ENCODE peak calls at places on chromosomes 5 and 9, in eight cellular contexts. D is aorta, P is AG09309, V is uterus, N is heart right ventricle, R is hepatocyte, S is neuronal stem cell, E is cardiac fibroblast. A is an unnamed sample.

GRCh38 chr9:82020341-82020740 is 31.8 kb downstream of the SPATA31D1 start:
- DNase-seq in P (no peak), N (no peak), E (peak; percentile 2), V (no peak), D (no peak), R (no peak), S (no peak), A (no peak)

GRCh38 chr9:133873006-133873780 is 118.9 kb downstream of the VAV2 start:
- DNase-seq in N (no peak), P (no peak), V (no peak), D (no peak), E (no peak), S (no peak), R (no peak), A (no peak)

GRCh38 chr9:100670719-100671118 is 92.8 kb downstream of the CAVIN4 start:
- DNase-seq in D (no peak), E (no peak), V (no peak), P (no peak), R (no peak), N (no peak), S (no peak), A (no peak)

GRCh38 chr9:135960328-135961276 is 571 bp downstream of the UBAC1 start:
- DNase-seq in E (peak; percentile 17), D (peak; percentile 67), R (peak; percentile 62), P (no peak), V (peak; percentile 31), N (no peak), S (no peak), A (peak; percentile 75)

GRCh38 chr5:43840424-43841232 is 237.6 kb downstream of the NNT start:
- DNase-seq in E (peak; percentile 22), P (no peak), R (no peak), S (no peak), V (no peak), D (no peak), N (peak; percentile 9), A (no peak)

GRCh38 chr5:151164687-151165392 is 7.3 kb upstream of the ANXA6 start:
- DNase-seq in V (peak; percentile 82), N (peak; percentile 61), E (peak; percentile 87), R (peak; percentile 84), D (peak; percentile 72), S (peak; percentile 72), P (no peak), A (peak; percentile 76)

GRCh38 chr9:136059321-136059791 is 35.7 kb downstream of the NACC2 start:
- DNase-seq in N (no peak), S (no peak), D (peak; percentile 50), V (no peak), R (peak; percentile 11), E (no peak), P (no peak), A (no peak)

GRCh38 chr9:81162361-81162760 is 527.0 kb downstream of the TLE1 start:
- DNase-seq in D (no peak), E (no peak), R (no peak), V (no peak), P (no peak), N (no peak), S (no peak), A (no peak)

GRCh38 chr5:151684690-151685361 is 1.9 kb downstream of the SPARC start:
- DNase-seq in V (peak; percentile 77), N (no peak), S (peak; percentile 86), R (peak; percentile 94), D (peak; percentile 77), P (peak; percentile 96), E (peak; percentile 96), A (no peak)

GRCh38 chr5:149246906-149247305 is 24.8 kb upstream of the AFAP1L1 start:
- DNase-seq in N (no peak), E (no peak), R (no peak), P (no peak), S (no peak), D (no peak), V (no peak), A (no peak)

GRCh38 chr9:97557606-97558095 is 56.2 kb downstream of the TMOD1 start:
- DNase-seq in P (no peak), R (peak; percentile 25), N (peak; percentile 69), D (peak; percentile 86), E (peak; percentile 10), S (no peak), V (peak; percentile 82), A (peak; percentile 49)

GRCh38 chr9:114668146-114668545 is 10.5 kb upstream of the TEX53 start:
- DNase-seq in R (no peak), S (no peak), D (no peak), P (no peak), V (no peak), N (no peak), E (no peak), A (no peak)

DNA sequence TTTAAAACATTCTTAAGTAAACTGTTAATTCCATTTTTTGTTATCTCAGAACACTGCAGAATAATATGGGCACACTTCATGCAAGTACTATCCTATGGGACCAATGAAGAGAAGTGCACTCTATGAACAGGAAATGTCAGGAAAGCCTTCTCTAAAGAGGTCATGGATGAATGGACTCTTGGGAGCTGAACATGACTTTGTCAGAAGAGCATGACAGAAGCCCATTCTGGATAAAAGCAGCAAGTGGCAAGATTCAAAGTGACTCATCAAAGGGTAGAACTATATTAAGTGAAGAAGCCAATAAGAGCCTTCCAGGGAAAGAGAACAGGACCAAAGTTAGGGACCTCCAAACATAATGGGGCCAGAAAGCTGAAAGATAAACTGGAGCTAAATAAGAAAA is 94.0 kb downstream of the RAPGEF6 start:
- DNase-seq in P (no peak), E (peak; percentile 15), D (no peak), S (no peak), V (no peak), N (no peak), R (no peak), A (no peak)
- H3K4me3 ChIP-seq in P (no peak overlapping the region), E (no peak overlapping the region), D (no peak overlapping the region), S (no peak overlapping the region), V (no peak overlapping the region), N (no peak overlapping the region), R (no peak overlapping the region), A (no peak overlapping the region)

DNA sequence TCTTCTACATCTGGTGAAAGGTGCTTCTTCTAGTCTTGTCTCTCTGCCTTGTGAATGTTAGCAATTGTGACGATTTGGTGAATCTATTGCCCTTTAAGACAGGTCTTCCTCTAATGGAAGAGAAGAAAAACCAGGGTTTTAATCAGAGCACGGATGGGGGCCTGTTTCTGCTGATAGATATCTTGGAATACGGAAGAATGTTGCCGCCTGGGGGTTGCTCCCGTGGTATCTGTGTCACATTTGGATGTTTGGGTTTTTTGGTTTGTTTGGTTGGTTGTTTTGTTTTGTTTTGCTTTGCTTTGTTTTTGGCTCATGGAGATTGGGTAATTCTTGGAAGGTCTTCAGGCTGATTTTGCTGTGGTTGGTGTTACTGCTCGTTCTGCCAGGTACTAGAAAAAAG is 9.7 kb upstream of the SLC1A3 start:
- DNase-seq in P (no peak), E (no peak), S (no peak), D (no peak), R (no peak), N (no peak), V (no peak), A (no peak)
- H3K4me3 ChIP-seq in P (no peak overlapping the region), E (no peak overlapping the region), S (no peak overlapping the region), D (no peak overlapping the region), R (no peak overlapping the region), N (no peak overlapping the region), V (no peak overlapping the region), A (no peak overlapping the region)

DNA sequence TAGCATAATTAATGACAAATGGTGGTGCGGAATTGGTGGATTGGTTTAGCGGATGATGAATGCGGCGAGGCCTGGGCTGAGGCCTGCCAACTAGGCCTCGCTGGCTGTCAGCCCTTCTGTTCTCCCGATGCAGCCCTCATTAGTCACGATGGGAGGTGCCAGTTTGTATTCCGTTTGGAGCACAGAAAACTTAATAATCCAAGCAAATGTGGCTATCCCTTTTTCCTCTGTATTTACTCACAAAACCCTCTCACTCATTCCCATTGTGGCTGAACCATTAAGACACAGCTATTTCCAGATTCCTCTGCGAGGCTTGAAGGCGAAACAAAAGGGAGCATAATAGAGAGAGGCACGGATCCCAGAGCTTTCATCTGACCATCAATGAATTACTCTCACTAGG is 114.3 kb downstream of the MVB12B start:
- DNase-seq in S (peak; percentile 40), E (no peak), D (no peak), V (no peak), N (no peak), R (no peak), P (peak; percentile 17), A (no peak)
- H3K4me3 ChIP-seq in S (no peak overlapping the region), E (no peak overlapping the region), D (no peak overlapping the region), V (no peak overlapping the region), N (no peak overlapping the region), R (no peak overlapping the region), P (no peak overlapping the region), A (no peak overlapping the region)

DNA sequence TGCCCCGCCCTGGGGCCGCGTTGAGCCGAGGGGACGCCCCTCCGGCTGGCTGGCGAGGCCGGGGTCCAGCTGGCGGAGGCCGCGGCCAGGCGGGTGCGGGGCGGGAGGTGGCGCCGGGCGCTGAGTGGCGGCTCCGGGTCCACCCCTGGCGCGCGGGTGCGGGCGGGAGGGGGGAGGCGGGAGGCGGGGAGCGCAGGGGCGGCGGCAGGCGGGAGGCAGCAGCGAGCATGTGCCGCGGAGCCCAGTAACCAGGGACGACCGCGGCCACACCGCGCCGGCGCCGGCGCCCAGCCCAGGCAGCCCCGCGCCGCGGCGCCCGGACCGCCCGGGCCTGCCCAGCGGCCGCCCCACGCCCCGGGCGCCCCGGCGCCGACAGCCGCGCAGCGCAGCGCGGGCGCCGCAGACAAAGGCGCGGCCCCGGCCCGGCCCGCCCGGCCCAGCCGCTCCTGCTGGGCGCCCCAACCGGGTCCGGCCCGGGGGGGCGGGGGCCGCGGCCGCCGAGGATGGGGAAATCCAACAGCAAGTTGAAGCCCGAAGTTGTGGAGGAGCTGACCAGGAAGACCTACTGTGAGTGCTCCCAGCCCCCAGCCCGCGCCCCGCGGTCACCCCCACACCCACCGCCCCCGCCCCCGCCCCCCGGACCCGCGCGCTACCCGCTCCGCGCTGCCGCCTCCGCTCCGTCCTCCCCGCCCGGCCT is at the start of gene NCS1:
- DNase-seq in R (peak; percentile 91), N (peak; percentile 77), P (no peak), D (peak; percentile 85), S (peak; percentile 59), V (peak; percentile 81), E (peak; percentile 55), A (peak; percentile 72)
- H3K4me3 ChIP-seq in R (peak within 1 kb of the TSS; percentile 52), N (peak within 1 kb of the TSS; percentile 57), P (peak within 1 kb of the TSS; percentile 69), D (peak within 1 kb of the TSS; percentile 75), S (peak within 1 kb of the TSS; percentile 59), V (peak within 1 kb of the TSS; percentile 67), E (peak within 1 kb of the TSS; percentile 58), A (peak within 1 kb of the TSS; percentile 71)

DNA sequence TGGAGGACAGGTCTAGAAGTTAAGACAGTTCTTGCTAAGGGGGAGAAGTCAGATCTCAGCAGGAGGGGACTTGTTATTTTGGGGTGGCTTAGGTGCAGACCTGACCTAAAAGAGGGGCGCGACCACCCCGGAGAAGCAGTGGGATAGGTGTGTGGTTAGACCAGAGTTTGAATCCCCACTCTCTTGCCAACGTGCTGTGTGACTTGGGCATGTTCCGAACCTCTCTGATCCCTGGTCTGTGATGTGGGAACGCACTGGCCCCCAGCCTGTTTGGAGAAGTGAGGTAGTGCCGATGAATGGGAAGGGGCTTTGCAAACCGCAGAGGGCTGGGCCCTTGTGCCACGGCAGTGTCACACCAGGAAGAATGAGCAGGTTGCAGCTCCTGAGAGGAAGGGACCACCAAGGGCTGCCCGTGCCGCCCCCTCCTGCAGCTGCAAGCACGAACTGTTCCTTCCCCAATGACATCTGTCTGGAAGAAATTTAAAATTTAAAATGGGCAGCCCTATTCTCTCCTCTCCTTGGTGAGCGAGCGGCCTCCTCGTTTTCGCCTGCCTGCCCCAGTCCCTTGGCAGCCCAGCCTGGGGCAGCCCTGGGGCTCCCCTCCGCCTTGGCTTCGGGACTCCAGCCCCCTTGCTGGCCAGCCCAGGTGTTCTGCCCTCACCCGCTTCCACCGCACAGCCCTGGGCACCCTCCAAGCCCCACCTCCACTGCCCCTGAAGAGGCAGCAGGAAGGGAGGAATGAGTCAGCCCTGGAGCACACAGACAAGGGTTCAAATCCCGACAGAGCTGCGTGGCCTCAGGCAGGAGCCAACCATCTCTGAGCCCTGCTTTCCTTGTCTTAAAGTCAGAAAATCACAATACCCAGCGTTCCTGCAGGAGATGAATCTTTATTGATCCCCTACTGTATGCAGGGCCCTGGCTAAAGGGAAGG is 1.6 kb downstream of the FIBCD1 start:
- DNase-seq in E (no peak), V (no peak), S (no peak), R (no peak), D (no peak), N (no peak), P (no peak), A (peak; percentile 12)
- H3K4me3 ChIP-seq in E (no peak overlapping the region), V (no peak overlapping the region), S (peak overlapping the region; percentile 46), R (no peak overlapping the region), D (no peak overlapping the region), N (no peak overlapping the region), P (no peak overlapping the region), A (no peak overlapping the region)